ENCODE peak calls at places on chromosome 1, in five cellular contexts. Q, I, E, J and U are unnamed samples.

GRCh38 chr1:172670791-172671190 is 11.9 kb downstream of the FASLG start:
- DNase-seq in Q (no peak), I (no peak), E (no peak), J (no peak), U (no peak)

GRCh38 chr1:54200519-54200997 is 591 bp downstream of the MRPL37 start:
- DNase-seq in E (no peak), Q (no peak), J (no peak), I (no peak), U (no peak)

GRCh38 chr1:58933599-58933926 is 149.7 kb upstream of the JUN start:
- DNase-seq in J (no peak), I (peak; percentile 23), E (no peak), Q (no peak), U (no peak)

GRCh38 chr1:64898107-64898861 is 68.1 kb downstream of the JAK1 start:
- DNase-seq in E (peak; percentile 80), I (peak; percentile 91), Q (peak; percentile 98), J (peak; percentile 97), U (no peak)

GRCh38 chr1:153921803-153922075 is 1.0 kb downstream of the GATAD2B start:
- DNase-seq in J (no peak), I (no peak), Q (peak; percentile 30), E (no peak), U (no peak)

GRCh38 chr1:39704757-39705156 is 13.5 kb upstream of the HPCAL4 start:
- DNase-seq in J (no peak), I (no peak), E (no peak), Q (no peak), U (no peak)

GRCh38 chr1:235024706-235025421 is 103.8 kb downstream of the TOMM20 start:
- DNase-seq in J (no peak), E (no peak), I (no peak), Q (peak; percentile 88), U (no peak)

GRCh38 chr1:30572192-30572591 is 151.2 kb downstream of the MATN1 start:
- DNase-seq in J (no peak), Q (no peak), E (no peak), I (no peak), U (no peak)

GRCh38 chr1:118335372-118335771 is 150.3 kb upstream of the SPAG17 start:
- DNase-seq in E (no peak), Q (no peak), I (no peak), J (peak; percentile 82), U (no peak)

GRCh38 chr1:4221107-4221506 is 321.0 kb upstream of the C1orf174 start:
- DNase-seq in J (no peak), Q (no peak), E (no peak), I (no peak), U (no peak)

GRCh38 chr1:84505167-84506001 is 802 bp upstream of the SPATA1 start:
- DNase-seq in E (no peak), I (peak; percentile 81), Q (peak; percentile 77), J (peak; percentile 44), U (peak; percentile 88)

GRCh38 chr1:77375990-77376389 is 94.2 kb downstream of the AK5 start:
- DNase-seq in I (no peak), E (no peak), J (no peak), Q (no peak), U (no peak)

GRCh38 chr1:108897865-108898720 is 21.3 kb downstream of the GPSM2 start:
- DNase-seq in E (no peak), I (peak; percentile 60), J (peak; percentile 50), Q (peak; percentile 66), U (peak; percentile 57)

GRCh38 chr1:147169171-147169570 is 3.1 kb downstream of the PRKAB2 start:
- DNase-seq in Q (no peak), J (peak; percentile 51), E (no peak), I (peak; percentile 52), U (no peak)

GRCh38 chr1:147717051-147717705 is 43.2 kb downstream of the GJA5 start:
- DNase-seq in Q (no peak), E (no peak), I (peak; percentile 87), J (no peak), U (no peak)

DNA sequence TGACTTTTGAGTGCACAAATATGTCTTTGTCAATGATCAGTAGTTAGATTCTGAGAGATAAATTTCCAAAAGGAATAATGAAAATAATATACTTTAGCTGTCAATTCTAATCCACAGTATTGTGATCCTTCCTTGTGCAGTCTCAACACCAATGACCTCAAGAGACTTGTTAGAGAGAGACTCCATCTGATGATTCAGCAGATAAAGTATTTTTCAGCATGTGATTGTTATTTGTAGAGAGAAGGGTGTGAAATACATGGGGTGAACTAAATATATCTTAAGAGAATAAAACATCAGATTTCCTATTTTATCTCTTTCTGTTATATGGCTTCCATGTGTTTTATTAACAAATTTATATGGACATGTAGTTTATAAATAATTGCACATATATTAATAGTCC is 5.9 kb upstream of the ZNF124 start:
- DNase-seq in I (no peak), J (no peak), E (no peak), Q (no peak), U (no peak)
- H3K79me2 ChIP-seq in I (no peaks in the 10 kb centered on the region), J (no peaks in the 10 kb centered on the region), E (no peaks in the 10 kb centered on the region), Q (no peaks in the 10 kb centered on the region), U (no peaks in the 10 kb centered on the region)

GRCh38 chr1:18923721-18924610 is 21.6 kb upstream of the ALDH4A1 start:
- DNase-seq in Q (peak; percentile 24), J (no peak), I (no peak), E (no peak), U (no peak)

GRCh38 chr1:18927082-18927653 is 24.8 kb upstream of the ALDH4A1 start:
- DNase-seq in J (no peak), I (no peak), Q (no peak), E (no peak), U (no peak)

GRCh38 chr1:18928985-18929384 is 26.6 kb upstream of the ALDH4A1 start:
- DNase-seq in E (no peak), I (no peak), Q (no peak), J (no peak), U (no peak)

GRCh38 chr1:18928406-18928805 is 26.1 kb upstream of the ALDH4A1 start:
- DNase-seq in E (no peak), Q (no peak), J (no peak), I (no peak), U (no peak)

GRCh38 chr1:18926315-18927081 is 24.1 kb upstream of the ALDH4A1 start:
- DNase-seq in Q (peak; percentile 95), E (no peak), I (no peak), J (peak; percentile 93), U (no peak)
- H3K27ac ChIP-seq in Q (peak overlapping the region; percentile 97), E (no peak overlapping the region), I (no peak overlapping the region), J (peak overlapping the region; percentile 95), U (no peak overlapping the region)

GRCh38 chr1:62433861-62434611 is 2.8 kb upstream of the USP1 start:
- DNase-seq in I (no peak), J (no peak), E (no peak), Q (no peak), U (no peak)
- TF ChIP-seq CTCF in I (peak; percentile 37), J (no peak), E (no peak), Q (no peak), U (peak; percentile 4)

GRCh38 chr1:213385806-213386324 is 334.8 kb downstream of the RPS6KC1 start:
- DNase-seq in Q (no peak), J (no peak), I (peak; percentile 73), E (no peak), U (no peak)

GRCh38 chr1:213376862-213377372 is 325.9 kb downstream of the RPS6KC1 start:
- DNase-seq in J (peak; percentile 42), I (peak; percentile 66), Q (peak; percentile 6), E (no peak), U (peak; percentile 11)

GRCh38 chr1:213385201-213385600 is 334.2 kb downstream of the RPS6KC1 start:
- DNase-seq in I (no peak), E (no peak), Q (no peak), J (no peak), U (no peak)

GRCh38 chr1:213383465-213383864 is 332.4 kb downstream of the RPS6KC1 start:
- DNase-seq in J (no peak), I (no peak), Q (no peak), E (no peak), U (no peak)

DNA sequence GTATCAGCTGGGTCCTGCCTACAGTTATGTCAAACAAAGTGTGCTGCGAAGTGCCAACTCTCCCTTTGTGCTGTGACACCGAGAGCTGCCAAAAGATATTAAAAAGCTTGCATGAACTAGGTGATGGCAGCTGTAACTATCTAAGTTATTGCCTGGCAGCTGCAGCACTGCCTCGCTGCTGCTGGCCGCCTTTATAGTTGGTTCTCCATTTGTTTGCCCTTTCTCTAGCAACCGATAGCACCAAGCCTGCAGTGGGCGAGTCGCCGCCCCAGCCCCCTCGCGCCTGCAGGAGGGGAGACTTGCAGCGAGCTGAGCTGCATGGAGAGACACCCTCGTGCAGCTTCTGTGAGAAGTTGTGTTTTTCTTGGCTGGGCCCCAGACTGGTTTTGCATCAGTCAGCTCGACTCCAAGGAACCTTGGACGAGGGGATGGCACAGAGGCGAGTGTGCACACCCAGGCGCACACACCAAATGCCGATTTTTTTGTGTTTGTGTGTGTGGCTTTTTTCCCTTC is 330.6 kb downstream of the RPS6KC1 start:
- DNase-seq in J (peak; percentile 23), E (no peak), I (no peak), Q (no peak), U (no peak)
- H3K79me2 ChIP-seq in J (no peaks in the 10 kb centered on the region), E (no peaks in the 10 kb centered on the region), I (no peaks in the 10 kb centered on the region), Q (no peaks in the 10 kb centered on the region), U (no peaks in the 10 kb centered on the region)

GRCh38 chr1:202349263-202349928 is 897 bp downstream of the PPP1R12B start:
- DNase-seq in J (peak; percentile 58), E (no peak), I (peak; percentile 43), Q (peak; percentile 81), U (no peak)

GRCh38 chr1:202348005-202348508 is 442 bp upstream of the PPP1R12B start:
- DNase-seq in Q (no peak), E (no peak), I (no peak), J (no peak), U (no peak)

GRCh38 chr1:202351725-202352124 is 3.2 kb downstream of the PPP1R12B start:
- DNase-seq in I (no peak), J (peak; percentile 36), E (no peak), Q (no peak), U (no peak)

GRCh38 chr1:202343652-202344349 is 2.1 kb upstream of the UBE2T start:
- DNase-seq in J (no peak), Q (peak; percentile 40), E (no peak), I (peak; percentile 56), U (peak; percentile 66)

DNA sequence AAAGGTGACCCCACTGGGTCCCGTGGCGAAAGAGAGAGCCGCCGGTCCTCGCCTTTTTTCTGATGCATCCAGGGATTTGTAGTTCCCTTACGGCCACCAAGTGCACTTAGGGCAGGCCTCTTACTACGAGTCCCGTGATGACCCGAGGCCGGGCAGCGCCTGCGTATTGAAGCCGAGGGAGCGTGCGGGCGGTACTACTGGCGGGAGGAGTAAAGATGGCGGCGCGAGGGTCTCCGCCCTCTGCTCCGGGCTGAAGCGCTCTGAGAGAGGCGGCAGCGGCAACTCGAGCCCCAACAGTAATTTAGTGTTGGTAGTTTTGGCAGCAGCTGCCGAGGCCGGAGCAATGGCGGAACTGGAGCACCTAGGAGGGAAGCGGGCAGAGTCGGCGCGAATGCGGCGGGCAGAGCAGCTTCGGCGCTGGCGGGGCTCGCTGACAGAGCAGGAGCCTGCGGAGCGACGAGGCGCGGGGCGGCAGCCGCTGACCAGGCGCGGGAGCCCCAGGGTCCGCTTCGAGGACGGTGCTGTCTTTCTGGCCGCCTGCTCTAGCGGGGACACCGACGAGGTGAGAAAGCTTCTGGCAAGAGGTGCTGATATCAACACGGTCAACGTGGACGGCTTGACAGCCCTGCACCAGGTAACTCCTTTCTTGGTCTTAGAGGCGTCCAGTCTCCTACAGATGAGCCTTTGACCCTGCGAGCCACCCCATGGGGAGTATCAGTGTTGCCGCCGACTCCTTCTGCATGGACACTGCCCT is at the start of gene PPP1R12B:
- DNase-seq in E (peak; percentile 99), Q (peak; percentile 99), I (peak; percentile 98), J (peak; percentile 98), U (peak; percentile 99)
- H3K27ac ChIP-seq in E (no peak within 1 kb of the TSS), Q (peak within 1 kb of the TSS; percentile 52), I (peak within 1 kb of the TSS; percentile 87), J (peak within 1 kb of the TSS; percentile 89), U (peak within 1 kb of the TSS; percentile 63)